ENCODE peak calls at places on chromosome 7, in four cellular contexts. A is thoracic aorta, W is heart left ventricle, N is tibial artery. E is an unnamed sample.

GRCh38 chr7:45120-46090 is 147.0 kb upstream of the FAM20C start:
- DNase-seq in A (no peak), W (no peak), N (no peak), E (no peak)

GRCh38 chr7:80039255-80039884 is 95.3 kb upstream of the GNAI1 start:
- DNase-seq in A (no peak), W (no peak), N (no peak), E (no peak)

GRCh38 chr7:45670227-45670626 is 96.1 kb downstream of the ADCY1 start:
- DNase-seq in A (no peak), W (no peak), N (no peak), E (no peak)

GRCh38 chr7:96781919-96782318 is 72.3 kb upstream of the SEM1 start:
- DNase-seq in A (no peak), W (no peak), N (no peak), E (no peak)

GRCh38 chr7:73330772-73331171 is 2.8 kb downstream of the FKBP6 start:
- DNase-seq in A (no peak), W (no peak), N (no peak), E (no peak)

GRCh38 chr7:81816312-81816711 is 46.5 kb upstream of the HGF start:
- DNase-seq in A (no peak), W (no peak), N (no peak), E (no peak)

GRCh38 chr7:42236266-42237161 is 495 bp downstream of the GLI3 start:
- DNase-seq in A (peak; percentile 16), W (peak; percentile 59), N (peak; percentile 66), E (peak; percentile 27)

GRCh38 chr7:128454808-128455555 is 696 bp upstream of the HILPDA start:
- DNase-seq in A (no peak), W (no peak), N (no peak), E (no peak)

GRCh38 chr7:107394301-107394700 is 75.6 kb upstream of the GPR22 start:
- DNase-seq in A (no peak), W (no peak), N (no peak), E (no peak)

DNA sequence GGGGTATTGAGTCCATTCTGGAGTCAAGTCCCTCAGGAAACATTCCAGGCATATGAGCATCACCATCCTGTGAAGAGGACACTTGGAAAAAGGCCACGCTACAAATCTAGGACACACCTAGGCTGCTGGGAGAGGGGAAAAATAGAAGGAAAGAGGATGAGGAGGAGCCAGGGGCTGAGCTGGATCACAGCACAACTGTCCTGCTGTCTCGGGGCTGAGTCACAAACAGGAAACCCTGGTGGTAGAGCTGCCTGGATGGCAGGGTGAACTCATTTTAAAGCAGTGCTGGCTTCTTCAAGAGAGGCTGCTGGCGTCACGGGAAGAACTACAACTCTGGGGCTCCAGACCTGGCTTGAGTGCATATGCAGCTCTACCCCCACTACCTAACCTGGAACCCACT is 151.5 kb downstream of the RNF216 start:
- DNase-seq in A (no peak), W (no peak), N (no peak), E (no peak)
- TF ChIP-seq CTCF in A (no peak), W (no peak), N (no peak), E (no peak)

GRCh38 chr7:151168022-151168786 is 710 bp upstream of the GBX1 start:
- DNase-seq in A (no peak), W (no peak), N (no peak), E (no peak)
- TF ChIP-seq CTCF in A (peak; percentile 46), W (peak; percentile 73), N (peak; percentile 44), E (no peak)

GRCh38 chr7:19916011-19916410 is 142.6 kb upstream of the TMEM196 start:
- DNase-seq in A (no peak), W (no peak), N (no peak), E (no peak)

GRCh38 chr7:19920200-19920599 is 146.8 kb upstream of the TMEM196 start:
- DNase-seq in A (no peak), W (no peak), N (no peak), E (no peak)

GRCh38 chr7:19919156-19920085 is 146.0 kb upstream of the TMEM196 start:
- DNase-seq in A (no peak), W (no peak), N (no peak), E (no peak)

GRCh38 chr7:19915596-19915995 is 142.2 kb upstream of the TMEM196 start:
- DNase-seq in A (no peak), W (no peak), N (no peak), E (no peak)

DNA sequence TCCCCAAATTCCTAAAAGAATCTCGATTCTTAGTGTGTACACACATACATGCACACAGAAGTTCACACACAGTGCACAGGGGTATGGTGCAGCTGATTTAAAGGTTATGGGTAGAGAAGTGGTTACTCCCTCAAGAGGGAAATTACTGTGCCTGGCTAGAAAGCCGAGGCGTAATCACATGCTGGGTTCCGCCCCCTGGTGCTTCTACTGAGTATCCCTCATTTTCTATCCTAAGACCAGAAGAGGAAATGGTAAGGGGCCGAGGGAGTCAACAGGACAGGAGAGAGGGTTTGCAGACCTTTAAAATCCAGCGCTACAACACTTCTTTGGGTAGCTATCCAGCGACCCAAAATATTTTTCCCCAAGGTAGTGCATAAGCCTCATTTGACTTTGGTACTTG is 147.3 kb upstream of the TMEM196 start:
- DNase-seq in A (no peak), W (no peak), N (no peak), E (no peak)
- TF ChIP-seq CTCF in A (no peak), W (no peak), N (no peak), E (no peak)

DNA sequence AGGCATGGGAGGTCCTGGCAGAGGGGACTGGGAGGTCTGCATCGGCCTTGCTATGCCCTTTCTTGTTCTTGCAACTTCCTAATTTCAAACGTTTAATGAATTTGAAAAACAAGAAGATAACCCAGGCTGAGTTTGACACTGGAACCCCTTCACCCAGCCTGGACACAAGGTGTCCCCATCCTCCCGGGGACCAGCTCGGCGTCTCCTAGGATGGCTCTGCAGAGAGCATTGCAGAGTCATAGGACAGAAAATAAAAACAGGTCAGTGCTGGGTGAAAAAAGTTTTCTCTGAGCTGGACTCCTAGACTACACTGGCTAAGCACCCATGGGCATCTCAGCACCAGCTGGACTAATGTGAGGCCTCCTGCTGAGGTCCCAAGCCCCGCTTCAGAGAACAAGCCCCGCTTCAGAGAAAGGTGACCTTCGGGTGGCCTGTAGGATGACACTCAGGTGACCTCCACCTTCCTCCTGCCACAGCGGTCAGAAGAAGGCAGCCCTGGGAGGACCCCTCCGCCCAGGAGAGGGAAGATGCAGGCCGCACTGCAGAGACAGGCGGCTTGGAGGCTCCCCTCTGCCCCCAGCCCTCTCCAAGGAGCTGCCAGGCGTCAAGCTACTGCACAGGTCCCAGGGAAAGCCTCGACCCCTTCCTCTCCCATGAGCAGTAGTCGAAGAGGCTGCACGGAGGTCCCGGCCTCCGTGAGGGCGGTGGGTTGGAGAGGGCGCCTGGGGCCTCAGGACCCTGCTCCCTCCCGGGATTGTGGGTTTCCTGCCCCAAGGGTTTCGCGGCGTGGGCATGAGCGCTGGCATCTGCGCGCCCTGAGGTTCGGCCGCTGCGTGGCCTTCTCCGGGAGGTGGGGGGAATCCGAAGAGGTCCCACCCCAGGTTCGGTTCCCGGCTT is 9.2 kb upstream of the UNCX start:
- DNase-seq in A (no peak), W (no peak), N (no peak), E (no peak)
- TF ChIP-seq CTCF in A (no peak), W (no peak), N (no peak), E (no peak)

GRCh38 chr7:94272821-94273583 is 121.7 kb upstream of the COL1A2 start:
- DNase-seq in A (no peak), W (no peak), N (no peak), E (no peak)

GRCh38 chr7:94274828-94275227 is 119.9 kb upstream of the COL1A2 start:
- DNase-seq in A (no peak), W (no peak), N (no peak), E (no peak)

GRCh38 chr7:94276046-94276445 is 118.6 kb upstream of the COL1A2 start:
- DNase-seq in A (no peak), W (peak; percentile 35), N (no peak), E (no peak)

GRCh38 chr7:94277236-94277635 is 117.5 kb upstream of the COL1A2 start:
- DNase-seq in A (no peak), W (no peak), N (no peak), E (no peak)

GRCh38 chr7:94276797-94277196 is 117.9 kb upstream of the COL1A2 start:
- DNase-seq in A (no peak), W (no peak), N (no peak), E (no peak)
- TF ChIP-seq CTCF in A (no peak), W (peak; percentile 47), N (peak; percentile 33), E (no peak)

GRCh38 chr7:116592041-116592355 is 67.2 kb downstream of the CAV1 start:
- DNase-seq in A (no peak), W (no peak), N (no peak), E (no peak)
- TF ChIP-seq CTCF in A (no peak), W (no peak), N (no peak), E (no peak)

E was measured in omental fat pad.